ENCODE peak calls at places on chromosome 2, in ten cellular contexts. I is sigmoid colon, P is endothelial cell of umbilical vein, Q is A549, L is heart left ventricle, Y is NB4, J is K562, M is body of pancreas, K is GM12891, A is esophagus squamous epithelium. U is an unnamed sample.

GRCh38 chr2:26710743-26711456 is 18.4 kb downstream of the KCNK3 start:
- DNase-seq in I (no peak), P (no peak), Q (no peak), L (peak; percentile 75), Y (no peak), J (no peak), M (peak; percentile 52), K (no peak), A (no peak), U (no peak)

GRCh38 chr2:122886479-122887130 is 1131.2 kb downstream of the TSN start:
- DNase-seq in I (no peak), P (no peak), Q (peak; percentile 1), L (no peak), Y (no peak), J (no peak), M (no peak), K (no peak), A (no peak), U (no peak)

GRCh38 chr2:146837857-146838256 is 1007.0 kb upstream of the ACVR2A start:
- DNase-seq in I (no peak), P (peak; percentile 46), Q (no peak), L (no peak), Y (no peak), J (no peak), M (no peak), K (no peak), A (no peak), U (no peak)

GRCh38 chr2:23411752-23412431 is 26.9 kb downstream of the KLHL29 start:
- DNase-seq in I (no peak), P (no peak), Q (no peak), L (no peak), Y (no peak), J (no peak), M (no peak), K (no peak), A (no peak), U (no peak)

GRCh38 chr2:207869784-207870778 is 100.4 kb upstream of the FZD5 start:
- DNase-seq in I (no peak), P (peak; percentile 16), Q (peak; percentile 83), L (no peak), Y (peak; percentile 62), J (no peak), M (peak; percentile 50), K (no peak), A (no peak), U (no peak)

GRCh38 chr2:230657462-230657861 is 55.2 kb upstream of the CAB39 start:
- DNase-seq in I (no peak), P (no peak), Q (no peak), L (no peak), Y (no peak), J (no peak), M (no peak), K (no peak), A (no peak), U (no peak)

GRCh38 chr2:83233284-83233683 is 1225.8 kb downstream of the SUCLG1 start:
- DNase-seq in I (no peak), P (no peak), Q (no peak), L (no peak), Y (no peak), J (no peak), M (no peak), K (no peak), A (no peak), U (no peak)

GRCh38 chr2:236177967-236178909 is 10.1 kb upstream of the GBX2 start:
- DNase-seq in I (peak; percentile 74), P (peak; percentile 78), Q (peak; percentile 87), L (peak; percentile 81), Y (peak; percentile 87), J (peak; percentile 73), M (peak; percentile 47), K (no peak), A (no peak), U (peak; percentile 58)

GRCh38 chr2:43326116-43326825 is 99.9 kb upstream of the ZFP36L2 start:
- DNase-seq in I (no peak), P (no peak), Q (no peak), L (no peak), Y (peak; percentile 67), J (no peak), M (no peak), K (no peak), A (no peak), U (no peak)

GRCh38 chr2:215699698-215700407 is 264.0 kb upstream of the FN1 start:
- DNase-seq in I (no peak), P (no peak), Q (no peak), L (no peak), Y (no peak), J (no peak), M (no peak), K (no peak), A (no peak), U (no peak)

GRCh38 chr2:38187416-38188127 is 111.6 kb upstream of the CYP1B1 start:
- DNase-seq in I (peak; percentile 95), P (peak; percentile 29), Q (no peak), L (peak; percentile 66), Y (no peak), J (no peak), M (peak; percentile 60), K (no peak), A (no peak), U (peak; percentile 52)

GRCh38 chr2:31694444-31694843 is 113.7 kb upstream of the SRD5A2 start:
- DNase-seq in I (no peak), P (no peak), Q (peak; percentile 57), L (no peak), Y (peak; percentile 41), J (peak; percentile 35), M (no peak), K (no peak), A (no peak), U (no peak)

GRCh38 chr2:225993430-225993829 is 593.9 kb downstream of the NYAP2 start:
- DNase-seq in I (no peak), P (no peak), Q (no peak), L (no peak), Y (no peak), J (no peak), M (no peak), K (no peak), A (no peak), U (no peak)

GRCh38 chr2:134845719-134846118 is 7.3 kb downstream of the ACMSD start:
- DNase-seq in I (no peak), P (no peak), Q (no peak), L (no peak), Y (no peak), J (no peak), M (no peak), K (no peak), A (no peak), U (no peak)

GRCh38 chr2:234880551-234881211 is 71.1 kb upstream of the SH3BP4 start:
- DNase-seq in I (no peak), P (peak; percentile 94), Q (peak; percentile 69), L (no peak), Y (no peak), J (no peak), M (peak; percentile 87), K (no peak), A (no peak), U (no peak)

GRCh38 chr2:190648289-190649034 is 421 bp upstream of the NAB1 start:
- DNase-seq in I (peak; percentile 96), P (peak; percentile 83), Q (peak; percentile 89), L (peak; percentile 95), Y (peak; percentile 85), J (peak; percentile 85), M (peak; percentile 87), K (peak; percentile 72), A (peak; percentile 65), U (peak; percentile 89)
- TF ChIP-seq POLR2A in I (peak; percentile 20), P (peak; percentile 38), Q (peak; percentile 42), L (peak; percentile 8), Y (peak; percentile 26), J (peak; percentile 43), M (peak; percentile 67), K (no peak), A (peak; percentile 55), U (peak; percentile 62)

GRCh38 chr2:177264539-177265385 is at the start of gene NFE2L2:
- DNase-seq in I (peak; percentile 97), P (peak; percentile 89), Q (peak; percentile 91), L (peak; percentile 98), Y (peak; percentile 98), J (peak; percentile 97), M (peak; percentile 92), K (peak; percentile 87), A (peak; percentile 60), U (peak; percentile 95)

GRCh38 chr2:177263451-177264208 is 897 bp downstream of the NFE2L2 start:
- DNase-seq in I (peak; percentile 99), P (peak; percentile 97), Q (peak; percentile 99), L (peak; percentile 99), Y (peak; percentile 99), J (peak; percentile 99), M (peak; percentile 98), K (peak; percentile 61), A (peak; percentile 85), U (peak; percentile 99)

GRCh38 chr2:177262958-177263450 is 1.5 kb downstream of the NFE2L2 start:
- DNase-seq in I (no peak), P (no peak), Q (no peak), L (no peak), Y (no peak), J (no peak), M (no peak), K (no peak), A (no peak), U (no peak)

GRCh38 chr2:177265386-177265690 is 811 bp upstream of the NFE2L2 start:
- DNase-seq in I (no peak), P (peak; percentile 74), Q (no peak), L (peak; percentile 68), Y (no peak), J (peak; percentile 72), M (no peak), K (no peak), A (no peak), U (peak; percentile 65)

GRCh38 chr2:177264209-177264538 is 353 bp downstream of the NFE2L2 start:
- DNase-seq in I (peak; percentile 79), P (no peak), Q (peak; percentile 53), L (no peak), Y (peak; percentile 73), J (no peak), M (peak; percentile 35), K (no peak), A (no peak), U (peak; percentile 43)
- TF ChIP-seq POLR2A in I (no peak), P (no peak), Q (no peak), L (no peak), Y (no peak), J (peak; percentile 3), M (no peak), K (peak; percentile 28), A (no peak), U (no peak)

GRCh38 chr2:47782557-47783490 is at the start of gene MSH6:
- DNase-seq in I (peak; percentile 93), P (peak; percentile 90), Q (peak; percentile 93), L (peak; percentile 94), Y (peak; percentile 94), J (peak; percentile 92), M (peak; percentile 91), K (peak; percentile 95), A (peak; percentile 44), U (peak; percentile 91)
- TF ChIP-seq POLR2A in I (peak; percentile 77), P (peak; percentile 71), Q (peak; percentile 63), L (no peak), Y (peak; percentile 89), J (peak; percentile 87), M (peak; percentile 87), K (peak; percentile 69), A (peak; percentile 89), U (peak; percentile 79)

DNA sequence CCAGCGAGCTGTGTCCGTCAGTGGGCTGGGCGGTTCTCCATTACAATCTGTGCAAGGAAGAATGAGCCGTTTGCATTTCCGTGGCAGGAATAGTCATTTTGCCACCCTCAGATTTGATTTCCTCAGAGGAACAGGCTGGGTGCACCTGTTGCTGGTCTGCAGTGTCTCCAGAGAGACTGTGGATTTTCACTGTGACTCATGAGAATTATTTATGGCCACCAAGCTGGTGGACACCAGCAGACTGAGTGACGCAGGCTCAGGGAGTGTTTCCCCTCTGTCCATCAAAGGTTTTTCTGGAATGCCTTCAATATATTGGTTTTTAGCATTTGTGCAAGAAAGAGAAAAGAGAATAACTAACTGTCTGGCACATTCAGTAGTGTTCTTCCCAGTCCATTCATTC is 39.7 kb downstream of the PRKCE start:
- DNase-seq in I (no peak), P (no peak), Q (no peak), L (no peak), Y (no peak), J (no peak), M (peak; percentile 16), K (no peak), A (no peak), U (no peak)
- TF ChIP-seq POLR2A in I (no peak), P (no peak), Q (no peak), L (no peak), Y (no peak), J (no peak), M (no peak), K (no peak), A (no peak), U (no peak)

U was measured in transverse colon.